ENCODE peak calls at places on chromosomes 16 and 17, in eight cellular contexts. One of them, this sample, is unnamed.

GRCh38 chr16:63720848-63721247 is 1401.0 kb downstream of the CDH11 start:
- DNase-seq in K562: no peak
- DNase-seq in GM12878: no peak
- DNase-seq in GM23338: no peak
- DNase-seq in HepG2: no peak
- DNase-seq in HCT116: no peak
- DNase-seq in SK-N-SH: no peak
- DNase-seq in H1: no peak
- DNase-seq in this sample: no peak

GRCh38 chr17:64278614-64279013 is 15.6 kb upstream of the TEX2 start:
- DNase-seq in SK-N-SH: no peak
- DNase-seq in HCT116: peak
- DNase-seq in GM12878: no peak
- DNase-seq in H1: no peak
- DNase-seq in HepG2: no peak
- DNase-seq in GM23338: no peak
- DNase-seq in K562: no peak
- DNase-seq in this sample: peak

GRCh38 chr16:47967374-47967773 is 188.4 kb downstream of the ABCC12 start:
- DNase-seq in HepG2: no peak
- DNase-seq in SK-N-SH: no peak
- DNase-seq in H1: no peak
- DNase-seq in GM23338: no peak
- DNase-seq in GM12878: no peak
- DNase-seq in K562: no peak
- DNase-seq in HCT116: no peak
- DNase-seq in this sample: no peak

GRCh38 chr16:46737621-46738214 is 10.4 kb downstream of the MYLK3 start:
- DNase-seq in HCT116: no peak
- DNase-seq in GM23338: no peak
- DNase-seq in SK-N-SH: no peak
- DNase-seq in HepG2: no peak
- DNase-seq in H1: no peak
- DNase-seq in GM12878: no peak
- DNase-seq in K562: no peak
- DNase-seq in this sample: no peak

GRCh38 chr17:36833279-36833678 is 104.0 kb upstream of the LHX1 start:
- DNase-seq in GM23338: no peak
- DNase-seq in HepG2: no peak
- DNase-seq in K562: no peak
- DNase-seq in HCT116: no peak
- DNase-seq in SK-N-SH: no peak
- DNase-seq in H1: no peak
- DNase-seq in GM12878: no peak
- DNase-seq in this sample: no peak

GRCh38 chr17:50201226-50201854 is at the start of gene COL1A1:
- DNase-seq in H1: no peak
- DNase-seq in GM23338: peak
- DNase-seq in HCT116: no peak
- DNase-seq in GM12878: no peak
- DNase-seq in K562: no peak
- DNase-seq in SK-N-SH: peak
- DNase-seq in HepG2: no peak
- DNase-seq in this sample: no peak

GRCh38 chr16:73125860-73126259 is 77.9 kb upstream of the ZFHX3 start:
- DNase-seq in H1: no peak
- DNase-seq in K562: no peak
- DNase-seq in SK-N-SH: no peak
- DNase-seq in GM12878: no peak
- DNase-seq in HCT116: no peak
- DNase-seq in GM23338: no peak
- DNase-seq in HepG2: no peak
- DNase-seq in this sample: peak

GRCh38 chr17:39196820-39197331 is 593 bp downstream of the CACNB1 start:
- DNase-seq in HCT116: no peak
- DNase-seq in HepG2: no peak
- DNase-seq in GM23338: peak
- DNase-seq in GM12878: no peak
- DNase-seq in H1: no peak
- DNase-seq in K562: no peak
- DNase-seq in SK-N-SH: peak
- DNase-seq in this sample: no peak

GRCh38 chr17:38464251-38464722 is 36.0 kb downstream of the ARHGAP23 start:
- DNase-seq in GM12878: no peak
- DNase-seq in SK-N-SH: peak
- DNase-seq in K562: peak
- DNase-seq in HepG2: no peak
- DNase-seq in GM23338: no peak
- DNase-seq in HCT116: no peak
- DNase-seq in H1: no peak
- DNase-seq in this sample: peak

GRCh38 chr16:82650804-82651203 is 24.0 kb downstream of the CDH13 start:
- DNase-seq in GM12878: no peak
- DNase-seq in HCT116: no peak
- DNase-seq in H1: no peak
- DNase-seq in HepG2: no peak
- DNase-seq in GM23338: no peak
- DNase-seq in SK-N-SH: no peak
- DNase-seq in K562: no peak
- DNase-seq in this sample: no peak

GRCh38 chr16:51968756-51969155 is 578.2 kb downstream of the TOX3 start:
- DNase-seq in HepG2: no peak
- DNase-seq in K562: no peak
- DNase-seq in GM23338: no peak
- DNase-seq in SK-N-SH: no peak
- DNase-seq in H1: no peak
- DNase-seq in GM12878: no peak
- DNase-seq in HCT116: no peak
- DNase-seq in this sample: no peak

GRCh38 chr17:28970879-28971278 is 19.6 kb upstream of the PHF12 start:
- DNase-seq in K562: no peak
- DNase-seq in SK-N-SH: no peak
- DNase-seq in GM23338: no peak
- DNase-seq in H1: no peak
- DNase-seq in GM12878: no peak
- DNase-seq in HepG2: no peak
- DNase-seq in HCT116: no peak
- DNase-seq in this sample: no peak

GRCh38 chr16:50741225-50741807 is 570 bp upstream of the CYLD start:
- DNase-seq in K562: no peak
- DNase-seq in HepG2: no peak
- DNase-seq in SK-N-SH: no peak
- DNase-seq in H1: no peak
- DNase-seq in GM12878: no peak
- DNase-seq in HCT116: no peak
- DNase-seq in GM23338: peak
- DNase-seq in this sample: no peak

GRCh38 chr17:81354944-81355327 is 40.3 kb upstream of the BAHCC1 start:
- DNase-seq in K562: peak
- DNase-seq in GM12878: no peak
- DNase-seq in HepG2: peak
- DNase-seq in HCT116: no peak
- DNase-seq in SK-N-SH: no peak
- DNase-seq in GM23338: no peak
- DNase-seq in H1: no peak
- DNase-seq in this sample: no peak

GRCh38 chr16:19375561-19376158 is 42.0 kb upstream of the TMC5 start:
- DNase-seq in HCT116: peak
- DNase-seq in SK-N-SH: peak
- DNase-seq in K562: peak
- DNase-seq in HepG2: peak
- DNase-seq in GM12878: peak
- DNase-seq in GM23338: peak
- DNase-seq in H1: peak
- DNase-seq in this sample: peak

GRCh38 chr16:35585411-35585810 is 2126.0 kb downstream of the TP53TG3F start:
- DNase-seq in K562: no peak
- DNase-seq in HCT116: no peak
- DNase-seq in HepG2: no peak
- DNase-seq in H1: no peak
- DNase-seq in SK-N-SH: no peak
- DNase-seq in GM23338: no peak
- DNase-seq in GM12878: no peak
- DNase-seq in this sample: no peak

GRCh38 chr17:30555942-30556341 is 78.7 kb downstream of the GOSR1 start:
- DNase-seq in HCT116: no peak
- DNase-seq in GM23338: no peak
- DNase-seq in GM12878: no peak
- DNase-seq in H1: no peak
- DNase-seq in HepG2: no peak
- DNase-seq in SK-N-SH: no peak
- DNase-seq in K562: no peak
- DNase-seq in this sample: no peak

GRCh38 chr16:56606688-56607618 is 1.4 kb upstream of the MT2A start:
- DNase-seq in SK-N-SH: no peak
- DNase-seq in K562: no peak
- DNase-seq in GM23338: peak
- DNase-seq in GM12878: no peak
- DNase-seq in HCT116: peak
- DNase-seq in H1: no peak
- DNase-seq in HepG2: peak
- DNase-seq in this sample: peak

GRCh38 chr16:56607675-56608042 is 725 bp upstream of the MT2A start:
- DNase-seq in K562: no peak
- DNase-seq in SK-N-SH: no peak
- DNase-seq in HepG2: no peak
- DNase-seq in GM12878: no peak
- DNase-seq in GM23338: no peak
- DNase-seq in HCT116: no peak
- DNase-seq in H1: no peak
- DNase-seq in this sample: no peak

GRCh38 chr16:56604966-56605365 is 3.4 kb upstream of the MT2A start:
- DNase-seq in SK-N-SH: no peak
- DNase-seq in GM23338: no peak
- DNase-seq in K562: no peak
- DNase-seq in GM12878: no peak
- DNase-seq in HepG2: no peak
- DNase-seq in H1: no peak
- DNase-seq in HCT116: no peak
- DNase-seq in this sample: no peak

GRCh38 chr16:56605475-56605874 is 2.9 kb upstream of the MT2A start:
- DNase-seq in GM23338: no peak
- DNase-seq in HepG2: no peak
- DNase-seq in H1: no peak
- DNase-seq in GM12878: no peak
- DNase-seq in K562: no peak
- DNase-seq in HCT116: no peak
- DNase-seq in SK-N-SH: no peak
- DNase-seq in this sample: no peak

DNA sequence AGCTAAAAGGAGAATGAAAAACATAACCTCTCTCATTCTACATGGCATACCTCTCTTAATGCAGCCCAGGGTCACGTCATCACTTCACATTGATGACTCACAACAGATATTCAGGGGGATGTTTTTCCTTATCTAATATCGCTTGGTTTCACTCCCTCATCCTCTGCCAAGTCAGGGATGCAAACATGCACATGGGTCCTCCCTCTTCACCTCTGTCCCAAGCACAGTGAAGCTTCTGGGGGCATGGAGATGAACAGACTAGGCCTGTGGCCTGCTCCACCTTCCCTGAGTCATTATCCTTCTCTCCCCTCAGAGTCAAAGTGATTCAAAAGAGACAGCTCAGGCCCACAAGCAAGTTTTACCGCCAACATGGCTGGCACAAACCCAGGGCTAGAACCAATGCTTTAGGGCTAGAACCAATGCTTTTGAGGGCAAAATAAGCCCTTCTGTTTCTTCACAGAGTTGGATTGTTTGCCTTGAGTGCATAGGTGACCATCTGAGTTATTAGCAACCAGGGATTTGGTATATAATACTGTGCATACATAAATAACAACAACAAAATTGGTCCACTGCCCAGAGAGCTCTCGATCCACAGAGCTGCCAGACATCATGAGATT is 2.2 kb upstream of the MT2A start:
- DNase-seq in GM12878: no peak
- DNase-seq in HCT116: peak
- DNase-seq in HepG2: no peak
- DNase-seq in GM23338: no peak
- DNase-seq in H1: no peak
- DNase-seq in K562: no peak
- DNase-seq in SK-N-SH: no peak
- DNase-seq in this sample: no peak
- H3K4me2 ChIP-seq in GM12878: no peak
- H3K4me2 ChIP-seq in HCT116: peak
- H3K4me2 ChIP-seq in HepG2: peak
- H3K4me2 ChIP-seq in GM23338: no peak
- H3K4me2 ChIP-seq in H1: no peak
- H3K4me2 ChIP-seq in K562: no peak
- H3K4me2 ChIP-seq in SK-N-SH: peak
- H3K4me2 ChIP-seq in this sample: peak

DNA sequence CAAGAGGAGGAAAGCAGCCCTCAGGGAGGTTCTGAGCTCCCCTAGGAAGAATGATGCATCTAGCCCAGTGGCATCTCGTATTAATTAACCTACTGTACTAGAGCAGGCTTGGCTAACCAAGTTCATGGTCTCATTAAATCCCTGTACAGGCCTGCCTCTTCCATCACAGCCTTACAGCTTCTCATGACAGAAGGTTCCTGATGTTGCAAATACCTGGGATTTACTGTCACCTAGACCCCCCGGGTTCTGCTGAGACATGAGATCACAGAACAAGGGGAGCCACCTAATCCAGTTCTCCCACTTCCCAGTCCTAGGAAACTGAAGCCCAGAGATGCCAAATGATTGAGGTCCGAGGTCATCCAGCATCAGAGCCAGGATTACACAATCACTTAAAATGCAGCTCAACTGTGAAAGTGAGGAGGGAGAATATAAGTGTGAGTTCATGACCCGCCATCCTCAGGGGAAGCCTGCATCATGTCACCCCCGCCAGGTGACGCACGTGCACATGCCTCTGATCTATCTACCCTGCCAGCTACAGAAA is 23.9 kb downstream of the ACLY start:
- DNase-seq in SK-N-SH: peak
- DNase-seq in K562: no peak
- DNase-seq in HepG2: no peak
- DNase-seq in HCT116: no peak
- DNase-seq in GM12878: no peak
- DNase-seq in GM23338: no peak
- DNase-seq in H1: no peak
- DNase-seq in this sample: no peak
- TF ChIP-seq POLR2AphosphoS5 in SK-N-SH: peak
- TF ChIP-seq POLR2AphosphoS5 in K562: no peak
- TF ChIP-seq POLR2AphosphoS5 in HepG2: no peak
- TF ChIP-seq POLR2AphosphoS5 in HCT116: no peak
- TF ChIP-seq POLR2AphosphoS5 in GM12878: no peak
- TF ChIP-seq POLR2AphosphoS5 in GM23338: no peak
- TF ChIP-seq POLR2AphosphoS5 in H1: no peak
- TF ChIP-seq POLR2AphosphoS5 in this sample: no peak

GRCh38 chr16:67206129-67206837 is 7.4 kb downstream of the ELMO3 start:
- DNase-seq in H1: no peak
- DNase-seq in HCT116: no peak
- DNase-seq in GM23338: no peak
- DNase-seq in HepG2: no peak
- DNase-seq in SK-N-SH: no peak
- DNase-seq in K562: no peak
- DNase-seq in GM12878: no peak
- DNase-seq in this sample: no peak
- H3K4me2 ChIP-seq in H1: no peak
- H3K4me2 ChIP-seq in HCT116: no peak
- H3K4me2 ChIP-seq in GM23338: no peak
- H3K4me2 ChIP-seq in HepG2: no peak
- H3K4me2 ChIP-seq in SK-N-SH: no peak
- H3K4me2 ChIP-seq in K562: no peak
- H3K4me2 ChIP-seq in GM12878: no peak
- H3K4me2 ChIP-seq in this sample: no peak

GRCh38 chr16:649646-650045 is 481 bp downstream of the WDR90 start:
- DNase-seq in SK-N-SH: peak
- DNase-seq in HepG2: no peak
- DNase-seq in GM12878: no peak
- DNase-seq in K562: no peak
- DNase-seq in HCT116: no peak
- DNase-seq in H1: no peak
- DNase-seq in GM23338: no peak
- DNase-seq in this sample: no peak
- TF ChIP-seq POLR2AphosphoS5 in SK-N-SH: no peak
- TF ChIP-seq POLR2AphosphoS5 in HepG2: no peak
- TF ChIP-seq POLR2AphosphoS5 in GM12878: no peak
- TF ChIP-seq POLR2AphosphoS5 in K562: no peak
- TF ChIP-seq POLR2AphosphoS5 in HCT116: no peak
- TF ChIP-seq POLR2AphosphoS5 in H1: no peak
- TF ChIP-seq POLR2AphosphoS5 in GM23338: no peak
- TF ChIP-seq POLR2AphosphoS5 in this sample: no peak

This sample was measured in endothelial cell of umbilical vein.